ENCODE peak calls at places on chromosome 4, in ten cellular contexts. T, O, D, Q, M, W, B, F, I and X are unnamed samples.

GRCh38 chr4:176053785-176054184 is 11.9 kb upstream of the WDR17 start:
- DNase-seq in T (no peak), I (no peak), D (no peak), M (no peak), F (no peak), Q (no peak), B (no peak), W (no peak), O (no peak), X (no peak)

GRCh38 chr4:84481879-84482245 is 17.2 kb downstream of the NKX6-1 start:
- DNase-seq in B (no peak), W (no peak), T (no peak), I (no peak), O (no peak), M (no peak), D (no peak), F (no peak), Q (no peak), X (no peak)

GRCh38 chr4:11106190-11106589 is 322.5 kb downstream of the HS3ST1 start:
- DNase-seq in O (no peak), M (no peak), I (no peak), Q (no peak), B (peak), T (no peak), D (no peak), W (no peak), F (no peak), X (no peak)

GRCh38 chr4:78379040-78379439 is 172.5 kb upstream of the ANXA3 start:
- DNase-seq in Q (no peak), W (no peak), T (no peak), D (peak), O (no peak), B (peak), I (no peak), F (no peak), M (no peak), X (no peak)

GRCh38 chr4:53767503-53767902 is 176.2 kb upstream of the LNX1 start:
- DNase-seq in Q (no peak), D (peak), M (no peak), W (peak), O (no peak), T (no peak), I (no peak), F (peak), B (peak), X (no peak)

GRCh38 chr4:95409127-95409526 is 139.6 kb downstream of the UNC5C start:
- DNase-seq in D (no peak), T (no peak), I (peak), M (no peak), Q (no peak), O (no peak), F (no peak), W (no peak), B (peak), X (no peak)

GRCh38 chr4:142687547-142688275 is 158.4 kb downstream of the INPP4B start:
- DNase-seq in I (no peak), B (no peak), W (no peak), Q (no peak), T (no peak), F (no peak), M (no peak), D (no peak), O (no peak), X (no peak)

GRCh38 chr4:1081689-1082040 is 31.7 kb downstream of the RNF212 start:
- DNase-seq in I (no peak), D (peak), O (no peak), F (no peak), T (no peak), W (no peak), M (no peak), Q (no peak), B (peak), X (peak)

GRCh38 chr4:7210818-7211217 is 18.5 kb downstream of the SORCS2 start:
- DNase-seq in O (no peak), W (peak), B (peak), Q (no peak), M (no peak), D (peak), T (no peak), F (no peak), I (peak), X (peak)

GRCh38 chr4:94076498-94076897 is 131.2 kb upstream of the SMARCAD1 start:
- DNase-seq in Q (no peak), W (no peak), I (no peak), T (no peak), B (no peak), O (no peak), M (no peak), D (no peak), F (no peak), X (no peak)

GRCh38 chr4:45679411-45679810 is 444.4 kb downstream of the GABRG1 start:
- DNase-seq in B (no peak), Q (no peak), O (no peak), D (no peak), T (no peak), W (no peak), I (no peak), F (no peak), M (no peak), X (no peak)

GRCh38 chr4:40686081-40686913 is 56.6 kb upstream of the RBM47 start:
- DNase-seq in B (no peak), D (peak), I (no peak), W (no peak), M (no peak), O (no peak), Q (no peak), T (no peak), F (no peak), X (no peak)

GRCh38 chr4:74796631-74797030 is 2.3 kb upstream of the BTC start:
- DNase-seq in W (no peak), F (no peak), T (no peak), B (no peak), D (no peak), Q (no peak), I (no peak), M (no peak), O (no peak), X (no peak)

GRCh38 chr4:83034630-83035494 is at the start of gene COPS4:
- DNase-seq in I (peak), B (peak), D (peak), M (peak), Q (peak), W (peak), O (peak), T (peak), F (peak), X (peak)

GRCh38 chr4:20444599-20445337 is 193.1 kb downstream of the SLIT2 start:
- DNase-seq in T (no peak), W (no peak), Q (no peak), F (no peak), O (no peak), M (no peak), I (no peak), D (no peak), B (no peak), X (no peak)

GRCh38 chr4:141501931-141502330 is 134.5 kb upstream of the IL15 start:
- DNase-seq in I (peak), F (no peak), D (peak), B (peak), Q (no peak), M (no peak), O (no peak), W (no peak), T (no peak), X (no peak)

GRCh38 chr4:6122496-6122895 is 77.9 kb downstream of the JAKMIP1 start:
- DNase-seq in B (no peak), W (no peak), M (no peak), D (no peak), F (no peak), O (no peak), I (no peak), Q (no peak), T (no peak), X (no peak)

GRCh38 chr4:89216422-89216821 is 91.2 kb downstream of the GPRIN3 start:
- DNase-seq in O (no peak), B (no peak), F (no peak), W (no peak), T (no peak), Q (no peak), I (no peak), D (no peak), M (no peak), X (no peak)

GRCh38 chr4:125317526-125317880 is 2.7 kb downstream of the FAT4 start:
- DNase-seq in D (peak), W (no peak), O (no peak), M (no peak), I (peak), Q (peak), T (peak), B (peak), F (peak), X (no peak)

DNA sequence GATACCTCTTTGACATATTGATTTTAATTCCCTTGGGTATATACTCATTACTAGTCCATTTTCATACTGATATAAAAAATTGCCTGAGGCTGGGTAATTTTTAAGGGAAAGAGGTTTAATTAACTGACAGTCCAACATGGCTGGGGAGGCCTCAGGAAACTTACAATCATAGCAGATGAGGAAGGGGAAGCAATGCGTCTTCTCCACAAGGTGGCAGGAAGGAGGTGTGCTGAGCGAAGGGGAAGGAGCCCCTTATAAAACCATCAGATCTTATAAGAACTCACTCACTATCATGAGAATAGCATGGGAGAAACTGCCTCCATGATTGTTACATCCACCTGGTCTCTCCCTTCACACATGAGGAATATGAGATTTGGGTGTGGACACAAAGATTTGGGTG is 42.4 kb downstream of the MSX1 start:
- DNase-seq in W (no peak), B (no peak), D (no peak), I (no peak), Q (no peak), O (no peak), M (no peak), T (no peak), F (no peak), X (no peak)
- TF ChIP-seq CTCF in W (no peak), B (no peak), D (no peak), I (peak), Q (no peak), O (no peak), M (no peak), T (no peak), F (no peak), X (no peak)

DNA sequence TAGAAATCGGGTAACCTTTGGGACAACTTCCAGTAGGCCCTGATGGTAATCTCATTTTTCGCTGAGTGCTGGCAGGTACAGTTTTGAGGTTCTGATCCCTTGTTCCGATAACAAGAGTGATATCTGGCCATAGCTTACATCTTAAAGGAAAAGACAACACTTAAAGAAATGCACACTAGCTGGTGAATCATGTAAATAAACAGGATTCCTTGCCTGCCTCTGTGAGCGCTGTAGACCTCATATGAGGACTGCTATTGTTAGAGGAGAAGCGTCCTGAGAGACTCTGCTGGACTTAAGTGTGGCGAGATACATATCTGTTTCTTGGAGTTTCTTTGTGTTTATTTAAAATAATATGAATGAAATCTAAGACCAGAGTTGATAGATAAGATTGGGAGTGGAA is 149.3 kb upstream of the SLC4A4 start:
- DNase-seq in O (no peak), D (peak), F (no peak), Q (no peak), B (peak), W (no peak), I (peak), M (no peak), T (no peak), X (no peak)
- H3K4me3 ChIP-seq in O (no peak), D (peak), F (no peak), Q (no peak), B (peak), W (no peak), I (no peak), M (no peak), T (no peak), X (no peak)

GRCh38 chr4:87575408-87575807 is 32.9 kb upstream of the DSPP start:
- DNase-seq in F (no peak), T (no peak), I (no peak), W (no peak), Q (no peak), B (no peak), M (no peak), O (no peak), D (peak), X (no peak)
- TF ChIP-seq CTCF in F (no peak), T (no peak), I (no peak), W (no peak), Q (no peak), B (no peak), M (no peak), O (no peak), D (no peak), X (no peak)

GRCh38 chr4:119184128-119184527 is 28.4 kb upstream of the USP53 start:
- DNase-seq in I (no peak), D (no peak), Q (no peak), W (no peak), T (no peak), B (no peak), O (no peak), M (peak), F (no peak), X (no peak)

GRCh38 chr4:119190354-119190753 is 22.2 kb upstream of the USP53 start:
- DNase-seq in Q (no peak), T (no peak), D (no peak), M (no peak), I (no peak), W (no peak), F (no peak), B (no peak), O (no peak), X (no peak)

GRCh38 chr4:119191505-119191904 is 21.0 kb upstream of the USP53 start:
- DNase-seq in D (no peak), O (no peak), Q (no peak), W (no peak), M (no peak), B (no peak), F (no peak), T (no peak), I (no peak), X (no peak)

DNA sequence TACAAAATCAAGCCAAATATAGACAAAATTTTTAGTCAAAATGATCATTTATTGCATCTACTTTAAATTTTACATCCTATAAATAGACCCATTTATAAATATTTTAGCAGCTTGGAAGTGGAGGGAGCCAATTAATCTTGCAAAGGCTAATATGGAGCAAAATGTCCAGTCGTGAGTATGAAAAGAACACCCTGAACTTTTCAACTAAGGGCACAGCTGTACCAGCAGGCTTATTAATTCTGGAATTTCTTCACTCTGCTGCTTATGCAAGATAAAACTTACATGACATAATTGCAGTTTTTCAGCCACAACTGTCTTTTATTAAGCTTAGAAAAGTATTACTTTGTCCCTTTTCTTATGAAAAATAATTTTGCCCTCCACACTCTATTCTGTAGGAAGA is 22.9 kb upstream of the USP53 start:
- DNase-seq in F (no peak), T (no peak), O (no peak), M (no peak), Q (no peak), B (no peak), D (peak), I (no peak), W (no peak), X (no peak)
- H3K4me3 ChIP-seq in F (no peak), T (no peak), O (no peak), M (no peak), Q (no peak), B (no peak), D (no peak), I (no peak), W (no peak), X (no peak)

GRCh38 chr4:56892686-56893085 is 15.0 kb upstream of the REST start:
- DNase-seq in O (no peak), Q (no peak), F (no peak), I (no peak), M (no peak), B (no peak), W (no peak), T (no peak), D (no peak), X (no peak)
- TF ChIP-seq CTCF in O (no peak), Q (no peak), F (no peak), I (no peak), M (no peak), B (no peak), W (no peak), T (no peak), D (no peak), X (no peak)

DNA sequence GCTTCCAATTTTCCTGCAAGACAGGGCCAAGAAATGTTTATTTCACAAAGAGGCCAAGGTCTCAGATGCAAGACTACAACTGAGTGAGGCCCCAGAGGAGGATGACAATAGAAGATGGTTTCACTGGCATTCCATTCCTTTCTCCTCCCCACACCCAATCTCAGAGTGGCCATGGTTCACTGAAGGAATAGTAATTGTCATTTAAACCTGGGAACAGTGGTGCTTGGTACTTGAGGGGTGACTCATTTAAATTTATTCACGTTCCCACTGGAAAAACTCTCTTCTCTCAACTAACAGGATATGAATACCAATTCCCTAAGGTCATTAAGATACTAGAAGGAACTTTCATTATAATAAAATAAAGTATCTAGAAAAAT is 35.3 kb upstream of the CXCL8 start:
- DNase-seq in W (no peak), O (no peak), I (peak), Q (no peak), F (no peak), D (peak), M (no peak), T (no peak), B (peak), X (peak)
- H3K4me3 ChIP-seq in W (no peak), O (no peak), I (no peak), Q (no peak), F (no peak), D (no peak), M (no peak), T (no peak), B (no peak), X (no peak)

DNA sequence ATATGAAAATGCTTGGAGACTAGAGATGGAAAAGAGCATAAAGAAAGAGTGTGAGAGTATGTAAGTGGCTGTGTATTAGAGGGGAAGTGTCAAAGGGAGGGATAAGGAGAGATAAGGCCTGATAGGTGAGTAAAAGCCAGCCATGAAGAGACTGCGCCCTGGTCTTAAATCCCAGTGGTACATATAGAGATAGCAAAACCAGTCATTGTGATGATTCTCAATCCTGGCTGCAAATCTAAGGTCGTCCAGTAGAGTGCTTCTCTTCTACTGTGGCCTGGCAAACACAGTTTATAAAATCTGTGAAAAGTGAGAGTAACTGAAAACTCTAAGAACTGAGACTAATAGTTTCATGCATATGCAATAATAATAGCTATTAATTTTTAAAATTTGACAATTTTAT is 86.9 kb downstream of the MAB21L2 start:
- DNase-seq in M (no peak), O (no peak), Q (no peak), F (no peak), T (no peak), D (no peak), I (no peak), B (no peak), W (no peak), X (no peak)
- TF ChIP-seq CTCF in M (no peak), O (no peak), Q (no peak), F (no peak), T (no peak), D (no peak), I (peak), B (no peak), W (no peak), X (no peak)